ENCODE peak calls at places on chromosomes 2 and 18, in six cellular contexts. S is stomach, T is HCT116, F is GM23338, Y is upper lobe of left lung, M is HepG2. A is an unnamed sample.

GRCh38 chr2:235483313-235483712 is 10.5 kb upstream of the AGAP1 start:
- DNase-seq in S (no peak), T (no peak), F (no peak), Y (no peak), M (no peak), A (no peak)

GRCh38 chr2:143132360-143132759 is 3.1 kb downstream of the ARHGAP15 start:
- DNase-seq in S (no peak), T (no peak), F (no peak), Y (no peak), M (no peak), A (no peak)

GRCh38 chr2:170812716-170813585 is 3.7 kb upstream of the GAD1 start:
- DNase-seq in S (no peak), T (peak; percentile 80), F (peak; percentile 97), Y (no peak), M (peak; percentile 82), A (no peak)

GRCh38 chr2:112048236-112048592 is 6.9 kb upstream of the TMEM87B start:
- DNase-seq in S (no peak), T (no peak), F (no peak), Y (no peak), M (no peak), A (no peak)

GRCh38 chr2:162750033-162750432 is 88.5 kb downstream of the KCNH7 start:
- DNase-seq in S (no peak), T (no peak), F (no peak), Y (no peak), M (peak; percentile 38), A (no peak)

GRCh38 chr2:157751462-157752058 is 122.9 kb upstream of the ACVR1C start:
- DNase-seq in S (no peak), T (no peak), F (peak; percentile 72), Y (no peak), M (peak; percentile 22), A (no peak)

GRCh38 chr2:233121856-233122255 is 61.7 kb downstream of the INPP5D start:
- DNase-seq in S (no peak), T (no peak), F (no peak), Y (no peak), M (no peak), A (peak; percentile 19)

GRCh38 chr2:176745543-176746331 is 466.9 kb upstream of the HNRNPA3 start:
- DNase-seq in S (no peak), T (no peak), F (peak; percentile 49), Y (no peak), M (no peak), A (no peak)

GRCh38 chr18:8952796-8953760 is 149.4 kb upstream of the NDUFV2 start:
- DNase-seq in S (no peak), T (no peak), F (no peak), Y (no peak), M (no peak), A (no peak)

GRCh38 chr2:158546412-158547144 is 89.8 kb downstream of the PKP4 start:
- DNase-seq in S (no peak), T (no peak), F (no peak), Y (no peak), M (no peak), A (no peak)

GRCh38 chr2:152743004-152743403 is 24.6 kb downstream of the ARL6IP6 start:
- DNase-seq in S (no peak), T (peak; percentile 8), F (peak; percentile 43), Y (no peak), M (peak; percentile 46), A (no peak)

GRCh38 chr2:42996528-42996927 is 204.1 kb upstream of the HAAO start:
- DNase-seq in S (peak; percentile 25), T (no peak), F (no peak), Y (no peak), M (no peak), A (no peak)

GRCh38 chr2:241150660-241151530 is 628 bp downstream of the PPP1R7 start:
- DNase-seq in S (peak; percentile 40), T (no peak), F (peak; percentile 48), Y (no peak), M (no peak), A (no peak)

GRCh38 chr18:58026857-58027256 is 17.2 kb upstream of the NEDD4L start:
- DNase-seq in S (no peak), T (no peak), F (no peak), Y (no peak), M (no peak), A (no peak)

GRCh38 chr2:86371482-86372002 is 34.1 kb upstream of the REEP1 start:
- DNase-seq in S (no peak), T (no peak), F (no peak), Y (no peak), M (no peak), A (no peak)

GRCh38 chr2:179376881-179377280 is 112.2 kb upstream of the SESTD1 start:
- DNase-seq in S (no peak), T (no peak), F (no peak), Y (no peak), M (no peak), A (no peak)

GRCh38 chr2:81467096-81467495 is 1162.5 kb upstream of the LRRTM1 start:
- DNase-seq in S (no peak), T (no peak), F (no peak), Y (peak; percentile 66), M (no peak), A (no peak)

GRCh38 chr2:73072416-73072815 is 904 bp upstream of the SFXN5 start:
- DNase-seq in S (no peak), T (no peak), F (no peak), Y (no peak), M (no peak), A (no peak)

GRCh38 chr2:105373344-105373781 is 25.5 kb downstream of the FHL2 start:
- DNase-seq in S (peak; percentile 70), T (no peak), F (no peak), Y (no peak), M (peak; percentile 35), A (peak; percentile 90)

GRCh38 chr2:10286216-10287037 is 16.3 kb upstream of the HPCAL1 start:
- DNase-seq in S (peak; percentile 76), T (no peak), F (no peak), Y (peak; percentile 89), M (no peak), A (no peak)

GRCh38 chr2:39734451-39734850 is 44.6 kb downstream of the THUMPD2 start:
- DNase-seq in S (no peak), T (no peak), F (no peak), Y (no peak), M (no peak), A (no peak)

GRCh38 chr2:241745276-241745675 is 10.8 kb downstream of the D2HGDH start:
- DNase-seq in S (no peak), T (no peak), F (no peak), Y (no peak), M (no peak), A (no peak)

GRCh38 chr18:57077786-57078552 is 68.9 kb upstream of the BOD1L2 start:
- DNase-seq in S (no peak), T (no peak), F (no peak), Y (no peak), M (no peak), A (no peak)

GRCh38 chr18:13616525-13617035 is 109.8 kb downstream of the FAM210A start:
- DNase-seq in S (no peak), T (no peak), F (no peak), Y (peak; percentile 68), M (no peak), A (no peak)

GRCh38 chr18:13614701-13615288 is 111.6 kb downstream of the FAM210A start:
- DNase-seq in S (no peak), T (no peak), F (no peak), Y (peak; percentile 58), M (no peak), A (peak; percentile 67)

GRCh38 chr18:13615432-13615861 is 110.9 kb downstream of the FAM210A start:
- DNase-seq in S (no peak), T (no peak), F (no peak), Y (no peak), M (no peak), A (no peak)

GRCh38 chr18:13614318-13614643 is 112.1 kb downstream of the FAM210A start:
- DNase-seq in S (no peak), T (no peak), F (no peak), Y (no peak), M (no peak), A (no peak)

DNA sequence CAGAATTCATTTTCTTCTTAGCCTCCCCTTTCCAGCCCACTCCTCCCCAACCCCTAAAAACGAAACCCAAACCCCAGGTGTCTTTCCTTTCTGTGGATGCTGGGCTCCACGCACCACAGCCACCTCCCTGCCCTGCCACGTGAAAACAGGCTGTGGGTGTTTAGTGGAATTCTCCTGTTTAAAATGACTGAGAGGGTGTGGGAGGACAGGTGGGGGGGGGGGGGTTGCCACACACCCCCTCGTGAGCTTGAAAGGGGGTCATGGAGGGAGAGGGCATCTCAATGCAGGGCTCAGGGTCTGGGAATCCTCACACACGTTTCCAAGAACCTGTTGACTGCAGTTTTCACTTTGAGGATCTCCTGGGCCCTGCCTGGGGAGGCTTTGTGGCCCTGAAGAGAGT is 110.3 kb downstream of the FAM210A start:
- DNase-seq in S (no peak), T (no peak), F (no peak), Y (no peak), M (no peak), A (no peak)
- TF ChIP-seq POLR2AphosphoS5 in S (no peak), T (no peak), F (no peak), Y (no peak), M (no peak), A (no peak)

GRCh38 chr2:65471409-65471808 is 39.0 kb upstream of the SPRED2 start:
- DNase-seq in S (no peak), T (no peak), F (no peak), Y (no peak), M (no peak), A (no peak)

GRCh38 chr2:65465124-65465523 is 32.7 kb upstream of the SPRED2 start:
- DNase-seq in S (no peak), T (no peak), F (no peak), Y (no peak), M (no peak), A (no peak)

GRCh38 chr2:65466551-65466950 is 34.2 kb upstream of the SPRED2 start:
- DNase-seq in S (no peak), T (no peak), F (no peak), Y (no peak), M (no peak), A (no peak)

GRCh38 chr2:65464604-65465003 is 32.2 kb upstream of the SPRED2 start:
- DNase-seq in S (no peak), T (no peak), F (no peak), Y (no peak), M (no peak), A (no peak)

GRCh38 chr2:65465857-65466256 is 33.5 kb upstream of the SPRED2 start:
- DNase-seq in S (no peak), T (no peak), F (no peak), Y (no peak), M (no peak), A (no peak)
- TF ChIP-seq POLR2AphosphoS5 in S (no peak), T (no peak), F (no peak), Y (no peak), M (no peak), A (no peak)

DNA sequence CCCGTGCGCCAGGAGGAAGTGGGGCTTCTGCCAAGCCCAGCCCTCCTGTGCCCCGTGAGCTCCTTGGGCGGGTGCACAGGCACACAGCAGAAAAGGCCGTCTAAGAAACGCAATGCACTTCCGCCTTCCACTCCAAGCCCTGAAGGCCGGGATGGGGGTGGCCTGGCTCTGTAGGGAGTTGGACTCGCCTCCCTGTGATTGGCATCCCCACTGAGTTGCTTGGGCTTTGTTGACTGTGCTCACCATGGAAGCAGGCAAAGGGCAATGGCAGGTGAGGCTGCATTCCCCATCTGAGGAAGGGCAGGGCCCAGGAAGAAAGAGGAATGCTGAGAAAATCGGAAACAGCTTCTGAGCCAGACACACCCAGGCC is 66.8 kb downstream of the CRACDL start:
- DNase-seq in S (peak; percentile 92), T (no peak), F (peak; percentile 55), Y (peak; percentile 83), M (peak; percentile 20), A (no peak)
- TF ChIP-seq POLR2AphosphoS5 in S (no peak), T (no peak), F (no peak), Y (peak; percentile 71), M (no peak), A (no peak)

GRCh38 chr2:201228912-201229290 is 31.4 kb upstream of the CASP8 start:
- DNase-seq in S (no peak), T (no peak), F (no peak), Y (no peak), M (no peak), A (no peak)
- TF ChIP-seq POLR2AphosphoS5 in S (no peak), T (no peak), F (no peak), Y (no peak), M (no peak), A (no peak)